ENCODE peak calls at places on chromosomes 16 and 17, in seven cellular contexts. M, Z, O, B, L, R and S are unnamed samples.

GRCh38 chr17:47240375-47240764 is 13.3 kb upstream of the ITGB3 start:
- ATAC-seq in M (peak; percentile 11), Z (no peak), O (no peak), B (peak; percentile 18), L (no peak), R (no peak), S (no peak)

GRCh38 chr17:47822785-47823184 is 1.2 kb upstream of the OSBPL7 start:
- ATAC-seq in M (no peak), Z (no peak), O (no peak), B (no peak), L (no peak), R (no peak), S (no peak)

GRCh38 chr17:43591750-43592562 is 45.8 kb upstream of the ETV4 start:
- ATAC-seq in M (peak; percentile 90), Z (peak; percentile 49), O (peak; percentile 83), B (no peak), L (peak; percentile 91), R (peak; percentile 65), S (peak; percentile 85)

GRCh38 chr17:77802811-77803220 is 155.7 kb upstream of the TNRC6C start:
- ATAC-seq in M (peak; percentile 57), Z (no peak), O (peak; percentile 58), B (no peak), L (no peak), R (peak; percentile 28), S (peak; percentile 63)

GRCh38 chr17:39695089-39695474 is 4.8 kb upstream of the ERBB2 start:
- ATAC-seq in M (no peak), Z (no peak), O (no peak), B (no peak), L (no peak), R (no peak), S (no peak)

GRCh38 chr17:8503807-8504206 is 68.1 kb downstream of the NDEL1 start:
- ATAC-seq in M (peak; percentile 3), Z (no peak), O (peak; percentile 37), B (no peak), L (peak; percentile 28), R (peak; percentile 11), S (no peak)

GRCh38 chr17:32854834-32855389 is 22.0 kb downstream of the MYO1D start:
- ATAC-seq in M (no peak), Z (peak; percentile 93), O (no peak), B (no peak), L (no peak), R (no peak), S (no peak)

GRCh38 chr16:68490829-68491575 is 42.7 kb upstream of the SMPD3 start:
- ATAC-seq in M (no peak), Z (peak; percentile 88), O (no peak), B (no peak), L (peak; percentile 26), R (peak; percentile 88), S (no peak)

GRCh38 chr17:73319766-73320165 is 8.0 kb upstream of the CDC42EP4 start:
- ATAC-seq in M (no peak), Z (no peak), O (no peak), B (no peak), L (no peak), R (no peak), S (no peak)

GRCh38 chr17:48254896-48255295 is 147.3 kb downstream of the SNX11 start:
- ATAC-seq in M (no peak), Z (no peak), O (no peak), B (peak; percentile 93), L (no peak), R (no peak), S (no peak)

GRCh38 chr16:4859190-4859899 is 12.1 kb downstream of the UBN1 start:
- ATAC-seq in M (peak; percentile 26), Z (no peak), O (no peak), B (no peak), L (no peak), R (no peak), S (no peak)

DNA sequence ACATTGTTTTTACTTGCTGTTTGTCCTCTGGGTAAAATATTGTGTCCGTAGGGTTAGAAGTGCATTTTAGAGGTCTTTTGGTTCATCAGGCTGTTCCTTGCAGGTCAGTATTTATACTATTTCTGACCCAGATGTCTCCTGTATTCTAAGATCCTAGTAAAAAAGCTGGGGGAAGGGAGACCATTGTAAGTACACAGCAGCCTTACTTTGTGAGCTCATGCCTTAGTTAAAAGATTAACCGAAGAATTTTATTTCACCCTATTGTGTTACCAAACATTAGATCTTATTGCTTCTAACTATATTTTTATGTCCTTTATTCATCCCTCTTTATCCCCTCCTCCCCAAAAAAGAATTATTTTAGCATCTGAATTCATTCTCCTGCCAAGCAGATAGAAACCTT is 444.1 kb upstream of the RBFOX1 start:
- ATAC-seq in M (no peak), Z (no peak), O (no peak), B (no peak), L (no peak), R (no peak), S (no peak)
- H3K4me3 ChIP-seq in M (no peak overlapping the region), Z (no peak overlapping the region), O (no peak overlapping the region), B (no peak overlapping the region), L (no peak overlapping the region), R (no peak overlapping the region), S (no peak overlapping the region)

GRCh38 chr16:19859166-19859565 is 25.5 kb downstream of the GPRC5B start:
- ATAC-seq in M (no peak), Z (no peak), O (no peak), B (no peak), L (no peak), R (no peak), S (no peak)
- H3K36me3 ChIP-seq in M (peaks cover 24% of the 10 kb centered on the region), Z (no peaks in the 10 kb centered on the region), O (no peaks in the 10 kb centered on the region), B (no peaks in the 10 kb centered on the region), L (no peaks in the 10 kb centered on the region), R (peaks cover 8% of the 10 kb centered on the region), S (peaks cover 34% of the 10 kb centered on the region)

DNA sequence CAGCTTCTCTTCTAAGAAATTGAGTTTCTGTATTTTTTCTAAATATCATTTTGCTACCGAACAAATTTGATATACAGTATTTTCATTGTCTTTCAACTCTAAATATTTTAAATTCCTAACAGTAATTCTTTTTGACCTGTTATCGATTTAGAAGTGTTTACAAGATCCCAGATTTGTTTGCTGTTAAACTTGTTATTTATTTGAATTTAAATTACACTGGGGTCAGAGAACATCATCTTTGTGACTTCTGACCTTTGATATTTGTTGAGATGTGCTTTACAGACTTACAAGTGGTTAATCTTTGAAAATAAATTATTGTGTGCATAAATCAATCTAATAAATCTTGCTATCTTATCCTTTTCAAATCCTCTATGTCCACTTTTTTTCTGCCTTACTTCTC is 94.2 kb downstream of the ARHGAP44 start:
- ATAC-seq in M (no peak), Z (no peak), O (no peak), B (no peak), L (no peak), R (no peak), S (no peak)
- H3K4me3 ChIP-seq in M (no peak overlapping the region), Z (no peak overlapping the region), O (no peak overlapping the region), B (no peak overlapping the region), L (no peak overlapping the region), R (no peak overlapping the region), S (no peak overlapping the region)

DNA sequence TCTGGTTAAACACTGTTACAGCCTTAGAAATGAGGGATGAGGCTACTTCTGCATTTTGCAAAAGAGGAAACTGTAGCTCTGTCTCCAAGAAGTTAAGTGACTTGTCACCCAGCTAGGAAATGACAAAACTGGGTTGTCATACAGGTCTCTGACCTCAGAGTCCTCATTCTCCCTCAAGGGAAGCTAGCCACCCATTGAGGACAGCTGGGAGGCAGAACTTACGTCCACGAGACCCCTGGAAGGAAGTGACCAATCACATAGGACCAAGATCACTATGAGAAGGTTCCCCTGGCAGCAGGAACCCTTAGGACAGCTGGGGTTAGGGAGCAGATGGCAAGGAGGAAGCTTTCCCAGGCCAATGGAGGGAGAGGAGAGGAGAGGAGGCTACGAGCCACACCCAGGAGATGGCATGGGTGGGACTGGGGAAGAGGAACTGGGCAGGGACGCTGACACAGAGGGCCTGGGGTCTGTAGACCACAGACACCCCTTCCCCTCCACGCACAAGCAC is 11.2 kb downstream of the METTL22 start:
- ATAC-seq in M (peak; percentile 83), Z (peak; percentile 67), O (peak; percentile 61), B (no peak), L (peak; percentile 92), R (peak; percentile 83), S (peak; percentile 83)
- H3K36me3 ChIP-seq in M (peaks cover 39% of the 10 kb centered on the region), Z (peaks cover 7% of the 10 kb centered on the region), O (no peaks in the 10 kb centered on the region), B (peaks cover 92% of the 10 kb centered on the region), L (peaks cover 88% of the 10 kb centered on the region), R (peaks cover 98% of the 10 kb centered on the region), S (peaks cover 96% of the 10 kb centered on the region)

DNA sequence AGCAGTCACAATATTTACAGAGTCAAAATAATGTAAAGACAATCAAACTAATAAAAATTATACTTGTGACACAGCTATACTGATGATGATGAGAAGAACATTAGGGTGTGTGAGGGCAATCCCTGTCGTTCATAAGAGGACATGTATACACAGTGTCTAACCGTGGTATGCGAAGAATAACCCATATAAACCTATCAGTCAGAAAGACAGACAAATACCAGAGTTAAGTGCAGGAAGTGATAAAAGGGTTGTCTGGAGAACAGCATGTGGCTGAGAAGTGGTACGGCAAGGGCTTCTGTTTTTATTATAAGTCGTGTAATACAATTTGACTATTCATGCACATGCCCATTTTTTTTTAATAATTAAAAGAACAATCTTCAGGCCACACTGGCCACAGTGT is 46.7 kb downstream of the LMF1 start:
- ATAC-seq in M (no peak), Z (no peak), O (no peak), B (no peak), L (no peak), R (no peak), S (no peak)
- H3K4me3 ChIP-seq in M (no peak overlapping the region), Z (no peak overlapping the region), O (no peak overlapping the region), B (no peak overlapping the region), L (no peak overlapping the region), R (no peak overlapping the region), S (no peak overlapping the region)

GRCh38 chr16:70250748-70251650 is 741 bp downstream of the EXOSC6 start:
- ATAC-seq in M (peak; percentile 29), Z (peak; percentile 75), O (peak; percentile 34), B (peak; percentile 60), L (peak; percentile 59), R (peak; percentile 67), S (peak; percentile 60)
- H3K36me3 ChIP-seq in M (peaks cover 19% of the 10 kb centered on the region), Z (peaks cover 5% of the 10 kb centered on the region), O (no peaks in the 10 kb centered on the region), B (peaks cover 52% of the 10 kb centered on the region), L (peaks cover 39% of the 10 kb centered on the region), R (peaks cover 59% of the 10 kb centered on the region), S (peaks cover 49% of the 10 kb centered on the region)

GRCh38 chr16:75377971-75378386 is 55.3 kb downstream of the CFDP1 start:
- ATAC-seq in M (peak; percentile 65), Z (peak; percentile 24), O (no peak), B (no peak), L (no peak), R (peak; percentile 69), S (peak; percentile 73)
- H3K4me3 ChIP-seq in M (no peak overlapping the region), Z (no peak overlapping the region), O (no peak overlapping the region), B (no peak overlapping the region), L (no peak overlapping the region), R (no peak overlapping the region), S (no peak overlapping the region)

GRCh38 chr17:76478730-76479514 is 11.5 kb downstream of the AANAT start:
- ATAC-seq in M (no peak), Z (no peak), O (no peak), B (no peak), L (no peak), R (no peak), S (no peak)

GRCh38 chr17:76478097-76478496 is 10.7 kb downstream of the AANAT start:
- ATAC-seq in M (no peak), Z (no peak), O (no peak), B (no peak), L (no peak), R (no peak), S (no peak)

GRCh38 chr17:76480676-76481075 is 13.3 kb downstream of the AANAT start:
- ATAC-seq in M (no peak), Z (peak; percentile 27), O (no peak), B (no peak), L (no peak), R (no peak), S (peak; percentile 26)

GRCh38 chr17:76481091-76481655 is 13.8 kb downstream of the AANAT start:
- ATAC-seq in M (peak; percentile 53), Z (peak; percentile 69), O (no peak), B (no peak), L (no peak), R (no peak), S (no peak)

GRCh38 chr17:76479515-76480048 is 12.2 kb downstream of the AANAT start:
- ATAC-seq in M (no peak), Z (no peak), O (no peak), B (no peak), L (no peak), R (no peak), S (no peak)
- H3K36me3 ChIP-seq in M (no peaks in the 10 kb centered on the region), Z (no peaks in the 10 kb centered on the region), O (no peaks in the 10 kb centered on the region), B (no peaks in the 10 kb centered on the region), L (peaks cover 35% of the 10 kb centered on the region), R (peaks cover 48% of the 10 kb centered on the region), S (no peaks in the 10 kb centered on the region)